ENCODE peak calls at places on chromosomes 16 and 17, in nine cellular contexts. One of them, this sample, is unnamed.

GRCh38 chr17:32007463-32008298 is 498 bp downstream of the LRRC37B start:
- DNase-seq in posterior cingulate gyrus: peak
- DNase-seq in LoVo: no peak
- DNase-seq in hypothalamus: no peak
- DNase-seq in Panc1: no peak
- DNase-seq in thoracic aorta: no peak
- DNase-seq in HCEC 1CT: no peak
- DNase-seq in stimulated activated CD8-positive, alpha-beta memory T cell treated with anti-CD3 and anti-CD28 coated beads, Interleukin-2, amount 100 ng/mL, for 48 hours: peak
- DNase-seq in heart left ventricle: peak
- DNase-seq in this sample: peak

GRCh38 chr16:57252148-57252721 is 7.2 kb downstream of the ARL2BP start:
- DNase-seq in posterior cingulate gyrus: no peak
- DNase-seq in LoVo: no peak
- DNase-seq in hypothalamus: no peak
- DNase-seq in Panc1: no peak
- DNase-seq in thoracic aorta: no peak
- DNase-seq in HCEC 1CT: no peak
- DNase-seq in stimulated activated CD8-positive, alpha-beta memory T cell treated with anti-CD3 and anti-CD28 coated beads, Interleukin-2, amount 100 ng/mL, for 48 hours: no peak
- DNase-seq in heart left ventricle: no peak
- DNase-seq in this sample: no peak

GRCh38 chr17:81310963-81311550 is 15.9 kb upstream of the SLC38A10 start:
- DNase-seq in posterior cingulate gyrus: no peak
- DNase-seq in LoVo: no peak
- DNase-seq in hypothalamus: no peak
- DNase-seq in Panc1: no peak
- DNase-seq in thoracic aorta: no peak
- DNase-seq in HCEC 1CT: no peak
- DNase-seq in stimulated activated CD8-positive, alpha-beta memory T cell treated with anti-CD3 and anti-CD28 coated beads, Interleukin-2, amount 100 ng/mL, for 48 hours: no peak
- DNase-seq in heart left ventricle: no peak
- DNase-seq in this sample: no peak

GRCh38 chr16:89705006-89705405 is 3.5 kb upstream of the SPATA2L start:
- DNase-seq in posterior cingulate gyrus: no peak
- DNase-seq in LoVo: no peak
- DNase-seq in hypothalamus: no peak
- DNase-seq in Panc1: no peak
- DNase-seq in thoracic aorta: no peak
- DNase-seq in HCEC 1CT: no peak
- DNase-seq in stimulated activated CD8-positive, alpha-beta memory T cell treated with anti-CD3 and anti-CD28 coated beads, Interleukin-2, amount 100 ng/mL, for 48 hours: no peak
- DNase-seq in heart left ventricle: no peak
- DNase-seq in this sample: no peak

GRCh38 chr17:59791603-59792457 is 84.4 kb downstream of the VMP1 start:
- DNase-seq in posterior cingulate gyrus: no peak
- DNase-seq in LoVo: no peak
- DNase-seq in hypothalamus: no peak
- DNase-seq in Panc1: no peak
- DNase-seq in thoracic aorta: no peak
- DNase-seq in HCEC 1CT: no peak
- DNase-seq in stimulated activated CD8-positive, alpha-beta memory T cell treated with anti-CD3 and anti-CD28 coated beads, Interleukin-2, amount 100 ng/mL, for 48 hours: no peak
- DNase-seq in heart left ventricle: no peak
- DNase-seq in this sample: no peak

GRCh38 chr17:47990962-47991731 is 20.2 kb downstream of the CDK5RAP3 start:
- DNase-seq in posterior cingulate gyrus: no peak
- DNase-seq in LoVo: no peak
- DNase-seq in hypothalamus: no peak
- DNase-seq in Panc1: no peak
- DNase-seq in thoracic aorta: no peak
- DNase-seq in HCEC 1CT: peak
- DNase-seq in stimulated activated CD8-positive, alpha-beta memory T cell treated with anti-CD3 and anti-CD28 coated beads, Interleukin-2, amount 100 ng/mL, for 48 hours: no peak
- DNase-seq in heart left ventricle: no peak
- DNase-seq in this sample: no peak

GRCh38 chr17:78995022-78995760 is 14.4 kb downstream of the CANT1 start:
- DNase-seq in posterior cingulate gyrus: no peak
- DNase-seq in LoVo: no peak
- DNase-seq in hypothalamus: no peak
- DNase-seq in Panc1: no peak
- DNase-seq in thoracic aorta: no peak
- DNase-seq in HCEC 1CT: no peak
- DNase-seq in stimulated activated CD8-positive, alpha-beta memory T cell treated with anti-CD3 and anti-CD28 coated beads, Interleukin-2, amount 100 ng/mL, for 48 hours: no peak
- DNase-seq in heart left ventricle: no peak
- DNase-seq in this sample: no peak

GRCh38 chr17:64506201-64506575 is at the start of gene DDX5:
- DNase-seq in posterior cingulate gyrus: peak
- DNase-seq in LoVo: no peak
- DNase-seq in hypothalamus: peak
- DNase-seq in Panc1: peak
- DNase-seq in thoracic aorta: peak
- DNase-seq in HCEC 1CT: no peak
- DNase-seq in stimulated activated CD8-positive, alpha-beta memory T cell treated with anti-CD3 and anti-CD28 coated beads, Interleukin-2, amount 100 ng/mL, for 48 hours: peak
- DNase-seq in heart left ventricle: peak
- DNase-seq in this sample: peak

GRCh38 chr16:50474138-50474537 is 74.1 kb upstream of the NKD1 start:
- DNase-seq in posterior cingulate gyrus: no peak
- DNase-seq in LoVo: peak
- DNase-seq in hypothalamus: no peak
- DNase-seq in Panc1: no peak
- DNase-seq in thoracic aorta: no peak
- DNase-seq in HCEC 1CT: no peak
- DNase-seq in stimulated activated CD8-positive, alpha-beta memory T cell treated with anti-CD3 and anti-CD28 coated beads, Interleukin-2, amount 100 ng/mL, for 48 hours: no peak
- DNase-seq in heart left ventricle: no peak
- DNase-seq in this sample: no peak

GRCh38 chr16:75801307-75801706 is 75.0 kb upstream of the CPHXL start:
- DNase-seq in posterior cingulate gyrus: no peak
- DNase-seq in LoVo: no peak
- DNase-seq in hypothalamus: no peak
- DNase-seq in Panc1: no peak
- DNase-seq in thoracic aorta: no peak
- DNase-seq in HCEC 1CT: no peak
- DNase-seq in stimulated activated CD8-positive, alpha-beta memory T cell treated with anti-CD3 and anti-CD28 coated beads, Interleukin-2, amount 100 ng/mL, for 48 hours: no peak
- DNase-seq in heart left ventricle: no peak
- DNase-seq in this sample: no peak

GRCh38 chr17:30117548-30118155 is 1.0 kb downstream of the NSRP1 start:
- DNase-seq in posterior cingulate gyrus: no peak
- DNase-seq in LoVo: no peak
- DNase-seq in hypothalamus: no peak
- DNase-seq in Panc1: no peak
- DNase-seq in thoracic aorta: no peak
- DNase-seq in HCEC 1CT: no peak
- DNase-seq in stimulated activated CD8-positive, alpha-beta memory T cell treated with anti-CD3 and anti-CD28 coated beads, Interleukin-2, amount 100 ng/mL, for 48 hours: no peak
- DNase-seq in heart left ventricle: no peak
- DNase-seq in this sample: no peak

GRCh38 chr16:86033016-86033474 is 134.1 kb downstream of the IRF8 start:
- DNase-seq in posterior cingulate gyrus: peak
- DNase-seq in LoVo: no peak
- DNase-seq in hypothalamus: peak
- DNase-seq in Panc1: no peak
- DNase-seq in thoracic aorta: no peak
- DNase-seq in HCEC 1CT: no peak
- DNase-seq in stimulated activated CD8-positive, alpha-beta memory T cell treated with anti-CD3 and anti-CD28 coated beads, Interleukin-2, amount 100 ng/mL, for 48 hours: no peak
- DNase-seq in heart left ventricle: no peak
- DNase-seq in this sample: no peak

GRCh38 chr17:20071824-20072691 is 62.9 kb downstream of the SPECC1 start:
- DNase-seq in posterior cingulate gyrus: no peak
- DNase-seq in LoVo: no peak
- DNase-seq in hypothalamus: no peak
- DNase-seq in Panc1: no peak
- DNase-seq in thoracic aorta: no peak
- DNase-seq in HCEC 1CT: no peak
- DNase-seq in stimulated activated CD8-positive, alpha-beta memory T cell treated with anti-CD3 and anti-CD28 coated beads, Interleukin-2, amount 100 ng/mL, for 48 hours: no peak
- DNase-seq in heart left ventricle: no peak
- DNase-seq in this sample: no peak

GRCh38 chr17:29933379-29933778 is 3.4 kb upstream of the SSH2 start:
- DNase-seq in posterior cingulate gyrus: no peak
- DNase-seq in LoVo: peak
- DNase-seq in hypothalamus: no peak
- DNase-seq in Panc1: no peak
- DNase-seq in thoracic aorta: no peak
- DNase-seq in HCEC 1CT: peak
- DNase-seq in stimulated activated CD8-positive, alpha-beta memory T cell treated with anti-CD3 and anti-CD28 coated beads, Interleukin-2, amount 100 ng/mL, for 48 hours: no peak
- DNase-seq in heart left ventricle: no peak
- DNase-seq in this sample: no peak

GRCh38 chr16:73052441-73053030 is 4.6 kb upstream of the ZFHX3 start:
- DNase-seq in posterior cingulate gyrus: no peak
- DNase-seq in LoVo: no peak
- DNase-seq in hypothalamus: no peak
- DNase-seq in Panc1: no peak
- DNase-seq in thoracic aorta: no peak
- DNase-seq in HCEC 1CT: no peak
- DNase-seq in stimulated activated CD8-positive, alpha-beta memory T cell treated with anti-CD3 and anti-CD28 coated beads, Interleukin-2, amount 100 ng/mL, for 48 hours: no peak
- DNase-seq in heart left ventricle: no peak
- DNase-seq in this sample: no peak

GRCh38 chr16:2818278-2818876 is 1.3 kb downstream of the PRSS21 start:
- DNase-seq in posterior cingulate gyrus: no peak
- DNase-seq in LoVo: no peak
- DNase-seq in hypothalamus: no peak
- DNase-seq in Panc1: no peak
- DNase-seq in thoracic aorta: no peak
- DNase-seq in HCEC 1CT: no peak
- DNase-seq in stimulated activated CD8-positive, alpha-beta memory T cell treated with anti-CD3 and anti-CD28 coated beads, Interleukin-2, amount 100 ng/mL, for 48 hours: no peak
- DNase-seq in heart left ventricle: no peak
- DNase-seq in this sample: no peak

GRCh38 chr17:76336756-76337412 is 16.8 kb downstream of the PRPSAP1 start:
- DNase-seq in posterior cingulate gyrus: no peak
- DNase-seq in LoVo: no peak
- DNase-seq in hypothalamus: no peak
- DNase-seq in Panc1: no peak
- DNase-seq in thoracic aorta: no peak
- DNase-seq in HCEC 1CT: no peak
- DNase-seq in stimulated activated CD8-positive, alpha-beta memory T cell treated with anti-CD3 and anti-CD28 coated beads, Interleukin-2, amount 100 ng/mL, for 48 hours: no peak
- DNase-seq in heart left ventricle: no peak
- DNase-seq in this sample: no peak

GRCh38 chr17:28738680-28739384 is 5.0 kb upstream of the TRAF4 start:
- DNase-seq in posterior cingulate gyrus: no peak
- DNase-seq in LoVo: no peak
- DNase-seq in hypothalamus: no peak
- DNase-seq in Panc1: no peak
- DNase-seq in thoracic aorta: no peak
- DNase-seq in HCEC 1CT: no peak
- DNase-seq in stimulated activated CD8-positive, alpha-beta memory T cell treated with anti-CD3 and anti-CD28 coated beads, Interleukin-2, amount 100 ng/mL, for 48 hours: no peak
- DNase-seq in heart left ventricle: no peak
- DNase-seq in this sample: no peak

GRCh38 chr17:68709995-68710780 is 109.0 kb upstream of the FAM20A start:
- DNase-seq in posterior cingulate gyrus: no peak
- DNase-seq in LoVo: no peak
- DNase-seq in hypothalamus: no peak
- DNase-seq in Panc1: no peak
- DNase-seq in thoracic aorta: no peak
- DNase-seq in HCEC 1CT: peak
- DNase-seq in stimulated activated CD8-positive, alpha-beta memory T cell treated with anti-CD3 and anti-CD28 coated beads, Interleukin-2, amount 100 ng/mL, for 48 hours: no peak
- DNase-seq in heart left ventricle: no peak
- DNase-seq in this sample: no peak

GRCh38 chr17:72380120-72380519 is 259.3 kb downstream of the SOX9 start:
- DNase-seq in posterior cingulate gyrus: no peak
- DNase-seq in LoVo: no peak
- DNase-seq in hypothalamus: no peak
- DNase-seq in Panc1: no peak
- DNase-seq in thoracic aorta: no peak
- DNase-seq in HCEC 1CT: no peak
- DNase-seq in stimulated activated CD8-positive, alpha-beta memory T cell treated with anti-CD3 and anti-CD28 coated beads, Interleukin-2, amount 100 ng/mL, for 48 hours: no peak
- DNase-seq in heart left ventricle: no peak
- DNase-seq in this sample: no peak

GRCh38 chr16:84652565-84652964 is 4.3 kb downstream of the KLHL36 start:
- DNase-seq in posterior cingulate gyrus: no peak
- DNase-seq in LoVo: no peak
- DNase-seq in hypothalamus: no peak
- DNase-seq in Panc1: no peak
- DNase-seq in thoracic aorta: no peak
- DNase-seq in HCEC 1CT: no peak
- DNase-seq in stimulated activated CD8-positive, alpha-beta memory T cell treated with anti-CD3 and anti-CD28 coated beads, Interleukin-2, amount 100 ng/mL, for 48 hours: no peak
- DNase-seq in heart left ventricle: no peak
- DNase-seq in this sample: peak

GRCh38 chr17:58335061-58335731 is 6.6 kb upstream of the TSPOAP1 start:
- DNase-seq in posterior cingulate gyrus: no peak
- DNase-seq in LoVo: no peak
- DNase-seq in hypothalamus: no peak
- DNase-seq in Panc1: no peak
- DNase-seq in thoracic aorta: no peak
- DNase-seq in HCEC 1CT: no peak
- DNase-seq in stimulated activated CD8-positive, alpha-beta memory T cell treated with anti-CD3 and anti-CD28 coated beads, Interleukin-2, amount 100 ng/mL, for 48 hours: peak
- DNase-seq in heart left ventricle: no peak
- DNase-seq in this sample: no peak

GRCh38 chr16:51880776-51881175 is 666.2 kb downstream of the TOX3 start:
- DNase-seq in posterior cingulate gyrus: no peak
- DNase-seq in LoVo: peak
- DNase-seq in hypothalamus: no peak
- DNase-seq in Panc1: peak
- DNase-seq in thoracic aorta: no peak
- DNase-seq in HCEC 1CT: peak
- DNase-seq in stimulated activated CD8-positive, alpha-beta memory T cell treated with anti-CD3 and anti-CD28 coated beads, Interleukin-2, amount 100 ng/mL, for 48 hours: no peak
- DNase-seq in heart left ventricle: no peak
- DNase-seq in this sample: no peak

GRCh38 chr17:82876149-82876548 is 36.3 kb upstream of the ZNF750 start:
- DNase-seq in posterior cingulate gyrus: no peak
- DNase-seq in LoVo: peak
- DNase-seq in hypothalamus: no peak
- DNase-seq in Panc1: no peak
- DNase-seq in thoracic aorta: no peak
- DNase-seq in HCEC 1CT: no peak
- DNase-seq in stimulated activated CD8-positive, alpha-beta memory T cell treated with anti-CD3 and anti-CD28 coated beads, Interleukin-2, amount 100 ng/mL, for 48 hours: no peak
- DNase-seq in heart left ventricle: no peak
- DNase-seq in this sample: no peak

GRCh38 chr17:30091166-30091670 is 25.4 kb upstream of the NSRP1 start:
- DNase-seq in posterior cingulate gyrus: no peak
- DNase-seq in LoVo: no peak
- DNase-seq in hypothalamus: no peak
- DNase-seq in Panc1: no peak
- DNase-seq in thoracic aorta: no peak
- DNase-seq in HCEC 1CT: no peak
- DNase-seq in stimulated activated CD8-positive, alpha-beta memory T cell treated with anti-CD3 and anti-CD28 coated beads, Interleukin-2, amount 100 ng/mL, for 48 hours: no peak
- DNase-seq in heart left ventricle: no peak
- DNase-seq in this sample: no peak

GRCh38 chr17:73595068-73595865 is 49.0 kb downstream of the SDK2 start:
- DNase-seq in posterior cingulate gyrus: peak
- DNase-seq in LoVo: no peak
- DNase-seq in hypothalamus: no peak
- DNase-seq in Panc1: no peak
- DNase-seq in thoracic aorta: no peak
- DNase-seq in HCEC 1CT: no peak
- DNase-seq in stimulated activated CD8-positive, alpha-beta memory T cell treated with anti-CD3 and anti-CD28 coated beads, Interleukin-2, amount 100 ng/mL, for 48 hours: peak
- DNase-seq in heart left ventricle: peak
- DNase-seq in this sample: no peak

GRCh38 chr17:9389116-9389515 is 186.5 kb downstream of the STX8 start:
- DNase-seq in posterior cingulate gyrus: no peak
- DNase-seq in LoVo: no peak
- DNase-seq in hypothalamus: no peak
- DNase-seq in Panc1: no peak
- DNase-seq in thoracic aorta: no peak
- DNase-seq in HCEC 1CT: peak
- DNase-seq in stimulated activated CD8-positive, alpha-beta memory T cell treated with anti-CD3 and anti-CD28 coated beads, Interleukin-2, amount 100 ng/mL, for 48 hours: no peak
- DNase-seq in heart left ventricle: no peak
- DNase-seq in this sample: no peak

GRCh38 chr17:7001562-7001961 is 5.7 kb downstream of the ALOX12 start:
- DNase-seq in posterior cingulate gyrus: no peak
- DNase-seq in LoVo: no peak
- DNase-seq in hypothalamus: no peak
- DNase-seq in Panc1: no peak
- DNase-seq in thoracic aorta: no peak
- DNase-seq in HCEC 1CT: peak
- DNase-seq in stimulated activated CD8-positive, alpha-beta memory T cell treated with anti-CD3 and anti-CD28 coated beads, Interleukin-2, amount 100 ng/mL, for 48 hours: peak
- DNase-seq in heart left ventricle: no peak
- DNase-seq in this sample: no peak

GRCh38 chr17:50949128-50950001 is 83.2 kb upstream of the TOB1 start:
- DNase-seq in posterior cingulate gyrus: peak
- DNase-seq in LoVo: peak
- DNase-seq in hypothalamus: no peak
- DNase-seq in Panc1: no peak
- DNase-seq in thoracic aorta: no peak
- DNase-seq in HCEC 1CT: no peak
- DNase-seq in stimulated activated CD8-positive, alpha-beta memory T cell treated with anti-CD3 and anti-CD28 coated beads, Interleukin-2, amount 100 ng/mL, for 48 hours: no peak
- DNase-seq in heart left ventricle: no peak
- DNase-seq in this sample: no peak

GRCh38 chr17:51653902-51654301 is 393.6 kb downstream of the UTP18 start:
- DNase-seq in posterior cingulate gyrus: peak
- DNase-seq in LoVo: no peak
- DNase-seq in hypothalamus: no peak
- DNase-seq in Panc1: no peak
- DNase-seq in thoracic aorta: no peak
- DNase-seq in HCEC 1CT: no peak
- DNase-seq in stimulated activated CD8-positive, alpha-beta memory T cell treated with anti-CD3 and anti-CD28 coated beads, Interleukin-2, amount 100 ng/mL, for 48 hours: no peak
- DNase-seq in heart left ventricle: no peak
- DNase-seq in this sample: no peak

GRCh38 chr17:43068570-43069367 is 43.7 kb downstream of the RND2 start:
- DNase-seq in posterior cingulate gyrus: no peak
- DNase-seq in LoVo: no peak
- DNase-seq in hypothalamus: no peak
- DNase-seq in Panc1: no peak
- DNase-seq in thoracic aorta: no peak
- DNase-seq in HCEC 1CT: no peak
- DNase-seq in stimulated activated CD8-positive, alpha-beta memory T cell treated with anti-CD3 and anti-CD28 coated beads, Interleukin-2, amount 100 ng/mL, for 48 hours: no peak
- DNase-seq in heart left ventricle: no peak
- DNase-seq in this sample: no peak